ENCODE peak calls at places on chromosomes 11 and 22, in seven cellular contexts. T is esophagus squamous epithelium, S is stomach, N is hepatocyte, U is PC-3, O is body of pancreas, D is transverse colon. W is an unnamed sample. For H3K27me3, the result is how much of the 10 kb centered on the place peaks cover.

GRCh38 chr11:130553306-130553705 is 104.9 kb downstream of the ADAMTS15 start:
- DNase-seq in D (no peak), N (no peak), T (no peak), U (no peak), S (no peak), O (no peak), W (no peak)

GRCh38 chr22:49571326-49571725 is 256.3 kb downstream of the BRD1 start:
- DNase-seq in U (no peak), D (no peak), T (no peak), S (peak), O (no peak), N (no peak), W (no peak)

GRCh38 chr22:39178206-39179111 is 26.0 kb upstream of the CBX7 start:
- DNase-seq in N (no peak), U (peak), O (no peak), S (no peak), D (no peak), T (no peak), W (no peak)

GRCh38 chr11:116467809-116468208 is 305.0 kb downstream of the BUD13 start:
- DNase-seq in S (no peak), U (no peak), T (no peak), N (no peak), D (no peak), O (no peak), W (no peak)

GRCh38 chr11:2077061-2077802 is 62.0 kb downstream of the IGF2 start:
- DNase-seq in D (no peak), U (peak), S (peak), O (peak), T (no peak), N (no peak), W (no peak)

GRCh38 chr11:28520291-28520690 is 412.1 kb downstream of the METTL15 start:
- DNase-seq in O (no peak), U (no peak), T (no peak), N (no peak), S (no peak), D (no peak), W (no peak)

GRCh38 chr22:44108806-44109385 is 71.8 kb upstream of the PARVG start:
- DNase-seq in T (no peak), U (no peak), D (no peak), N (no peak), O (no peak), S (no peak), W (no peak)

GRCh38 chr11:11534981-11535380 is 86.8 kb downstream of the GALNT18 start:
- DNase-seq in T (no peak), U (no peak), N (no peak), O (no peak), S (no peak), D (no peak), W (no peak)

GRCh38 chr11:70524096-70524922 is 126.0 kb downstream of the CTTN start:
- DNase-seq in U (no peak), N (no peak), S (no peak), T (no peak), D (no peak), O (no peak), W (no peak)

GRCh38 chr11:4664183-4664582 is 20.4 kb downstream of the OR51E1 start:
- DNase-seq in U (no peak), D (no peak), S (no peak), T (no peak), O (no peak), N (no peak), W (no peak)

GRCh38 chr11:60155928-60156327 is 27.0 kb downstream of the MS4A6A start:
- DNase-seq in D (no peak), N (no peak), O (no peak), U (peak), S (no peak), T (no peak), W (no peak)

GRCh38 chr11:3837793-3838192 is 3.0 kb downstream of the RHOG start:
- DNase-seq in S (peak), U (no peak), T (no peak), O (no peak), N (no peak), D (peak), W (peak)

GRCh38 chr22:24170632-24171031 is 10.7 kb upstream of the SUSD2 start:
- DNase-seq in S (no peak), O (no peak), U (no peak), N (no peak), T (no peak), D (no peak), W (no peak)

GRCh38 chr11:66845876-66846212 is 2.6 kb downstream of the RCE1 start:
- DNase-seq in D (no peak), S (peak), O (no peak), U (no peak), N (no peak), T (no peak), W (no peak)

GRCh38 chr22:45425531-45426265 is 12.2 kb downstream of the RIBC2 start:
- DNase-seq in T (no peak), U (no peak), D (no peak), O (no peak), S (no peak), N (no peak), W (no peak)

GRCh38 chr22:45511847-45512261 is 9.2 kb downstream of the FBLN1 start:
- DNase-seq in U (no peak), D (peak), O (peak), N (peak), T (no peak), S (peak), W (no peak)

GRCh38 chr11:68598816-68599653 is 85.3 kb upstream of the GAL start:
- DNase-seq in U (no peak), N (no peak), S (no peak), D (no peak), T (no peak), O (no peak), W (no peak)

GRCh38 chr11:83292709-83293435 is 6.7 kb upstream of the CCDC90B start:
- DNase-seq in U (peak), S (no peak), O (peak), N (peak), T (no peak), D (no peak), W (no peak)

GRCh38 chr11:119486691-119487259 is 63.8 kb upstream of the THY1 start:
- DNase-seq in O (peak), S (peak), T (no peak), D (no peak), U (no peak), N (no peak), W (no peak)

GRCh38 chr11:18727499-18728236 is 1.7 kb upstream of the IGSF22 start:
- DNase-seq in S (no peak), N (peak), U (peak), O (peak), T (no peak), D (peak), W (no peak)

GRCh38 chr22:21000987-21001600 is 824 bp downstream of the THAP7 start:
- DNase-seq in D (no peak), U (no peak), N (no peak), T (no peak), S (no peak), O (no peak), W (no peak)

GRCh38 chr11:107844041-107844440 is 14.5 kb downstream of the SLC35F2 start:
- DNase-seq in T (no peak), D (no peak), S (no peak), O (no peak), N (no peak), U (peak), W (no peak)

GRCh38 chr11:33773399-33774355 is 643 bp downstream of the FBXO3 start:
- DNase-seq in U (no peak), D (no peak), O (no peak), T (no peak), N (peak), S (no peak), W (no peak)

GRCh38 chr11:813037-813436 is 3.3 kb downstream of the RPLP2 start:
- DNase-seq in N (no peak), U (no peak), D (no peak), T (no peak), S (no peak), O (no peak), W (no peak)

GRCh38 chr11:36469063-36469462 is 41.0 kb downstream of the TRAF6 start:
- DNase-seq in U (no peak), D (no peak), N (no peak), S (no peak), T (no peak), O (no peak), W (no peak)

GRCh38 chr11:102494216-102494615 is 36.3 kb downstream of the MMP7 start:
- DNase-seq in D (peak), S (peak), N (peak), U (peak), T (no peak), O (peak), W (no peak)

GRCh38 chr11:74493816-74494630 is 499 bp upstream of the LIPT2 start:
- DNase-seq in O (no peak), N (no peak), D (no peak), S (no peak), U (peak), T (no peak), W (no peak)

GRCh38 chr11:72607101-72607468 is 67.1 kb downstream of the PDE2A start:
- DNase-seq in U (no peak), O (no peak), N (no peak), D (no peak), T (no peak), S (no peak), W (no peak)
- H3K27me3 ChIP-seq in U (under half), O (under half), N (under half), D (under half), T (under half), S (under half), W (under half)

DNA sequence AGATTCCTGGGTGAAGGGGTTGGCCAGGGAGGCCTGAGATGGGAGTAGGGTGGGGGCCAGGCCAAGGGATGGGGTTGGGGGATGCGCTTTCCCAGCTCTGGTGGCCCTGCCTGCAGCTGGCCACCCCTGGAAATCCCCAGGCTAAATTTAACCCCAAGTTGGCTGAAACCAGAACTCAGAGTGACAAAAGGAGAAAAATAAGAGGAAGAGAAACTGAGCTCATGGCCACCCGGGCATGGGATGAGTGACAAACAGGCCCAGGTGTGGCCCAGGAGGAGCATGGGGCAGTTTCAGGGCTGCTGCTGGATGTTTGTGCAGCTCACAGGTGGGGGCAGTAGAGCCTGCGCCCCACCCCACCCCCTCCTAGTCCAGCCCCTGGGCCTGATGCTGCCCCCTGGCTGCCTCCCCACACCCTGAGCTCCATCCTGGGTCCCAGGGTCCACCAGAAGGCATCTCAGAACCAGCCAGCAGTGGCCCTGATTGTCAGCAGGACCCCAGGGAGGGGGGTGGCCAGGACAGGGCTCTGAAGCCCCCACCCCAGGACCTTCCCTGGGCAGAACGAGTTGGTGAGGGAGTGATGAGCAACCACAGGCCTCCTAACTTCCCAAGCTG is 48.0 kb downstream of the IGLL5 start:
- DNase-seq in S (peak), U (no peak), O (no peak), N (no peak), T (no peak), D (peak), W (no peak)
- H3K27ac ChIP-seq in S (no peak), U (no peak), O (no peak), N (no peak), T (no peak), D (peak), W (no peak)

GRCh38 chr11:75809991-75810390 is 5.0 kb upstream of the UVRAG start:
- DNase-seq in O (no peak), D (no peak), S (no peak), T (no peak), U (no peak), N (no peak), W (no peak)
- TF ChIP-seq CTCF in O (no peak), D (no peak), S (no peak), T (no peak), U (no peak), N (no peak), W (no peak)

GRCh38 chr11:43581370-43582023 is 99.0 kb upstream of the HSD17B12 start:
- DNase-seq in S (no peak), O (no peak), D (no peak), T (no peak), N (no peak), U (no peak), W (no peak)
- H3K27me3 ChIP-seq in S (half or more), O (under half), D (half or more), T (half or more), N (half or more), U (under half), W (under half)

GRCh38 chr22:42620084-42620483 is 5.4 kb upstream of the POLDIP3 start:
- DNase-seq in O (no peak), N (no peak), D (no peak), T (no peak), U (no peak), S (no peak), W (no peak)
- H3K27ac ChIP-seq in O (no peak), N (peak), D (peak), T (peak), U (peak), S (peak), W (peak)

GRCh38 chr11:95289378-95289777 is 58.4 kb upstream of the SESN3 start:
- DNase-seq in N (no peak), D (no peak), T (no peak), S (no peak), O (no peak), U (peak), W (no peak)
- TF ChIP-seq CTCF in N (no peak), D (no peak), T (no peak), S (no peak), O (no peak), U (no peak), W (no peak)

DNA sequence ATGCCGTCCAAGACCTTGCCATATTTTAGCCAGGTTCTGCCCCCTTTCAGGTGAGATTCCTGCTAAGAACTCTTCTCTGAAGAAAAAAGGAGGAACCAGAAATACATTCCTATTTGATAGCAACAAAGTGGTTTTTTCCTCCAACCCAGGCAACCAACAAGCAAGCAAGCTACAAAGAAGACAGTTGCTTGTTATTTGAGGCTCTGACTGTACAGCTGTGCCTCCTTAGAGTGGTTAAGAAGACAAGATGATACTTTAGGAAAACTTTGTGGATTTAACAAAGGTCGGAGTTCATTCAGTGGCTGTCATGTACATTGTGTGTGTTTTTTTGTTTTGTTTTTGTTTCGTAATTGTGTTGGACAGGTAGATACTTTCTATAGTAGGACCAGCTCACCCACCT is 21.7 kb downstream of the TEAD1 start:
- DNase-seq in O (no peak), D (no peak), N (no peak), T (no peak), U (no peak), S (no peak), W (no peak)
- H3K27me3 ChIP-seq in O (under half), D (under half), N (under half), T (under half), U (under half), S (under half), W (under half)

W was measured in lung.